ENCODE peak calls at places on chromosomes 4 and X, in six cellular contexts. F, E, I, T, W and R are unnamed samples. For H3K4me1 and H3K9me3, the result is how much of the 10 kb centered on the place peaks cover.

GRCh38 chr4:69589884-69590283 is 49.6 kb downstream of the UGT2A2 start:
- DNase-seq in F (no peak), E (no peak), I (no peak), T (no peak), W (no peak), R (no peak)

GRCh38 chr4:52317361-52317879 is 266.3 kb downstream of the SPATA18 start:
- DNase-seq in F (no peak), E (no peak), I (no peak), T (no peak), W (no peak), R (no peak)

GRCh38 chr4:13523591-13524503 is 20.5 kb downstream of the NKX3-2 start:
- DNase-seq in F (no peak), E (no peak), I (no peak), T (no peak), W (no peak), R (no peak)

GRCh38 chr4:164949448-164950118 is 27.9 kb downstream of the TRIM61 start:
- DNase-seq in F (no peak), E (peak), I (no peak), T (peak), W (no peak), R (no peak)

GRCh38 chr4:105306158-105306781 is 159.6 kb downstream of the TET2 start:
- DNase-seq in F (peak), E (no peak), I (no peak), T (no peak), W (no peak), R (peak)

GRCh38 chr4:26235500-26235899 is 85.3 kb upstream of the RBPJ start:
- DNase-seq in F (no peak), E (no peak), I (peak), T (peak), W (no peak), R (no peak)

GRCh38 chrX:27600686-27601085 is 10.5 kb downstream of the DCAF8L2 start:
- DNase-seq in F (no peak), E (no peak), I (no peak), T (no peak), W (no peak), R (no peak)

GRCh38 chrX:72492499-72492898 is 80.1 kb downstream of the HDAC8 start:
- DNase-seq in F (no peak), E (no peak), I (no peak), T (no peak), W (no peak), R (no peak)

GRCh38 chr4:177554966-177555574 is 112.8 kb upstream of the AGA start:
- DNase-seq in F (no peak), E (no peak), I (no peak), T (peak), W (peak), R (peak)

GRCh38 chr4:104416725-104417363 is 77.8 kb downstream of the CXXC4 start:
- DNase-seq in F (no peak), E (no peak), I (no peak), T (peak), W (no peak), R (no peak)

GRCh38 chrX:135981010-135981409 is 4.2 kb upstream of the SLC9A6 start:
- DNase-seq in F (no peak), E (no peak), I (no peak), T (no peak), W (no peak), R (no peak)

GRCh38 chr4:13645075-13645474 is 17.6 kb upstream of the BOD1L1 start:
- DNase-seq in F (no peak), E (no peak), I (no peak), T (no peak), W (no peak), R (no peak)

GRCh38 chr4:138192113-138192512 is 50.0 kb downstream of the SLC7A11 start:
- DNase-seq in F (no peak), E (no peak), I (no peak), T (no peak), W (no peak), R (no peak)

GRCh38 chr4:19945979-19946380 is 305.7 kb upstream of the SLIT2 start:
- DNase-seq in F (no peak), E (no peak), I (no peak), T (peak), W (no peak), R (no peak)

GRCh38 chr4:54440394-54441223 is 211.5 kb downstream of the PDGFRA start:
- DNase-seq in F (no peak), E (no peak), I (no peak), T (peak), W (peak), R (no peak)

GRCh38 chr4:149835280-149835679 is 19.6 kb upstream of the IQCM start:
- DNase-seq in F (no peak), E (no peak), I (no peak), T (no peak), W (no peak), R (no peak)

GRCh38 chrX:107154787-107155620 is 36.4 kb upstream of the RBM41 start:
- DNase-seq in F (no peak), E (no peak), I (no peak), T (peak), W (no peak), R (no peak)

GRCh38 chrX:136627381-136627780 is 20.6 kb upstream of the CD40LG start:
- DNase-seq in F (no peak), E (no peak), I (no peak), T (no peak), W (no peak), R (peak)

GRCh38 chr4:55409468-55410171 is 13.9 kb downstream of the TMEM165 start:
- DNase-seq in F (no peak), E (no peak), I (no peak), T (no peak), W (no peak), R (no peak)

GRCh38 chr4:44186096-44186849 is 262.3 kb downstream of the KCTD8 start:
- DNase-seq in F (no peak), E (no peak), I (no peak), T (no peak), W (no peak), R (no peak)

GRCh38 chrX:37350034-37350365 is 836 bp downstream of the PRRG1 start:
- DNase-seq in F (no peak), E (no peak), I (no peak), T (peak), W (no peak), R (no peak)

GRCh38 chr4:184395451-184395917 is 78.9 kb downstream of the IRF2 start:
- DNase-seq in F (no peak), E (no peak), I (no peak), T (no peak), W (no peak), R (no peak)

GRCh38 chrX:2430265-2430825 is 70.4 kb downstream of the DHRSX start:
- DNase-seq in F (peak), E (no peak), I (no peak), T (no peak), W (no peak), R (no peak)

GRCh38 chr4:114562176-114562904 is 36.3 kb upstream of the UGT8 start:
- DNase-seq in F (no peak), E (no peak), I (no peak), T (no peak), W (no peak), R (no peak)

GRCh38 chr4:67204441-67204840 is 340.9 kb downstream of the CENPC start:
- DNase-seq in F (no peak), E (no peak), I (no peak), T (no peak), W (no peak), R (no peak)

GRCh38 chr4:185275501-185275900 is 66.1 kb downstream of the SNX25 start:
- DNase-seq in F (no peak), E (no peak), I (no peak), T (no peak), W (no peak), R (no peak)

GRCh38 chrX:10904220-10904619 is 206.9 kb upstream of the HCCS start:
- DNase-seq in F (no peak), E (no peak), I (no peak), T (no peak), W (no peak), R (no peak)

GRCh38 chr4:85901500-85901899 is 426.6 kb downstream of the ARHGAP24 start:
- DNase-seq in F (no peak), E (no peak), I (no peak), T (no peak), W (no peak), R (no peak)

GRCh38 chrX:147958316-147958715 is 22.8 kb upstream of the FMR1NB start:
- DNase-seq in F (no peak), E (no peak), I (no peak), T (no peak), W (no peak), R (no peak)

GRCh38 chrX:150848914-150849365 is 49.5 kb downstream of the CD99L2 start:
- DNase-seq in F (peak), E (peak), I (no peak), T (no peak), W (no peak), R (no peak)

GRCh38 chrX:1537031-1537715 is at the start of gene P2RY8:
- DNase-seq in F (peak), E (no peak), I (peak), T (peak), W (no peak), R (peak)

GRCh38 chrX:57651169-57651919 is 28.7 kb downstream of the NLRP2B start:
- DNase-seq in F (no peak), E (no peak), I (no peak), T (no peak), W (no peak), R (no peak)

GRCh38 chr4:115970859-115971258 is 857.4 kb upstream of the NDST4 start:
- DNase-seq in F (no peak), E (no peak), I (no peak), T (no peak), W (no peak), R (no peak)

GRCh38 chr4:113468165-113469022 is 293.1 kb downstream of the CAMK2D start:
- DNase-seq in F (peak), E (peak), I (peak), T (peak), W (peak), R (no peak)

GRCh38 chr4:8832130-8832930 is 39.3 kb downstream of the HMX1 start:
- DNase-seq in F (peak), E (no peak), I (peak), T (no peak), W (no peak), R (no peak)

GRCh38 chrX:152941328-152942111 is 43.7 kb downstream of the ZNF185 start:
- DNase-seq in F (peak), E (peak), I (peak), T (peak), W (peak), R (peak)

GRCh38 chr4:141180991-141181760 is 39.5 kb upstream of the ZNF330 start:
- DNase-seq in F (no peak), E (no peak), I (no peak), T (no peak), W (no peak), R (no peak)

GRCh38 chr4:18042754-18043153 is 21.2 kb upstream of the LCORL start:
- DNase-seq in F (no peak), E (no peak), I (no peak), T (no peak), W (no peak), R (no peak)

DNA sequence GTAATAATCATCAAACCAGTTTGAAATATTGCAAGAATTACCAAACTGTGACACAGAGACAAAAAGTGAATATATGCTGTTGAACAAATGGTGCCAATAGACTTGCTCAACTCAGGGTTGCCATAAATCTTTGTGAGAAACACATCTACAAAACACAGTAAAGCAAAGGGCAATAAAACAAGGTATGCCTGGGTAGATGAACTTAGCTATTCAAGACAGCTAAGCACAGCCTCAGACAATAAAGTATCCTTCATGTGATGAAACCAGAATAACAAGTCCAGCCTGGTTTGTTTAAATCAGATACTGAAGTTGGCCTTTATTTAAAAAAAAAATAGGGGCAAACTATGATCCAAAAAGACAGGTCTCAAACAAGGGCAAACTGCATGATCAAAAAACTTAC is 19.2 kb downstream of the LAMTOR3 start:
- DNase-seq in F (no peak), E (peak), I (no peak), T (peak), W (no peak), R (no peak)
- H3K4me1 ChIP-seq in F (under half), E (under half), I (under half), T (under half), W (under half), R (under half)

DNA sequence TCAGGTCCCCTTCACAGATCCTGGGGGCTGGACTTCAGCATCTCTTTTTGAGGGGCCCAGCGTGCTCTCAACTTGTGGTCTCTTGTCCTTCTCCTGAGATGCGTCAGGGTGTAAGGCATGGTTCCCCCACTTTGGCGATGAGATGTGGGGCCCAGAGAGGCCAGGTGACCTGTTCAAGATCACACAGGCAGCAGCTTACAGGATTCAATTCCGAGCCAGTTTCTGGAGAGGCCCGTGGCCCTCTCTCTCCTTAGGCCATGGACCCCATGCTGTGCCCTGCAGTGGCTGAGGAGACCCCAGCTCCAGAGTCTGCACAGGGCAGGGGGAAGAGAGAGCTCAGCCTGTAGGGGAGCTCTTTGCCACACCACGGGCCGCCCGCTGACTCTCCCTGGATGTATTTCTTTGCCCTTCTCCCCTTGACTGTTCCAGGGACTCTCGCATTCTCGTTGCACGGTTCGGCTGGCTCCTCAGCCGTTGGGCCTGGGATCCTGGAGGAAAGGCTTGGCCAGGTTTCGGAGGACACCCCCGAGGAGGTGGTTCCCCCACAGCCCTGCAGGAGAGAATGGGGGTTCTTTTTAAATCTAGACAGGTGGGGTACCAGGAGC is 18.6 kb downstream of the NSG1 start:
- DNase-seq in F (no peak), E (no peak), I (no peak), T (no peak), W (no peak), R (no peak)
- H3K27ac ChIP-seq in F (no peak), E (no peak), I (no peak), T (no peak), W (no peak), R (no peak)

GRCh38 chr4:153372967-153373562 is 28.6 kb downstream of the MND1 start:
- DNase-seq in F (no peak), E (no peak), I (no peak), T (no peak), W (no peak), R (no peak)
- H3K9me3 ChIP-seq in F (under half), E (under half), I (under half), T (under half), W (under half), R (under half)

DNA sequence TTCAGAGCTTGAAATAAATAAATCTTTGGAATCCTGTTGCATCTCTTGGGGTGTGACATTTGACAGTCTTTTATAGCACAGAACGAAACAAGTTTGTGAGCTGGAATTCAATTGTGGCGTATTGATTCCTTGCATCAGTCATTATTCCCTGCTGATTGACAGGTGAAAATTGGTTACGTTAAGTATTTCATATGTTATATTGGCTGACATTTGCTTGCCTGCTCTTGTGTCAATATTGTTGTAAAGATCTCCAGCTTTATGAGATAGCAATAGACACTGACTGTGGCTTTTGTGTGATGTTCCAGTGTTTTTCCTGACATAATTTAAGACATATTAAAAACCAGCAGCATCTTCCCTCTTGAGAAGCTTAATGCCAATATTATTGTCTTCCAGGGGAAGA is 644.4 kb upstream of the FAM241A start:
- DNase-seq in F (no peak), E (no peak), I (no peak), T (no peak), W (no peak), R (no peak)
- H3K4me1 ChIP-seq in F (under half), E (under half), I (under half), T (under half), W (under half), R (under half)

GRCh38 chrX:44382871-44383270 is 39.4 kb upstream of the EFHC2 start:
- DNase-seq in F (no peak), E (no peak), I (no peak), T (no peak), W (no peak), R (no peak)
- H3K27ac ChIP-seq in F (no peak), E (no peak), I (no peak), T (no peak), W (no peak), R (no peak)

GRCh38 chr4:475962-476361 is 23.0 kb downstream of the ZNF721 start:
- DNase-seq in F (no peak), E (no peak), I (no peak), T (no peak), W (no peak), R (no peak)

GRCh38 chr4:476501-476900 is 22.5 kb downstream of the ZNF721 start:
- DNase-seq in F (no peak), E (no peak), I (no peak), T (no peak), W (no peak), R (no peak)

GRCh38 chr4:477686-478085 is 21.3 kb downstream of the ZNF721 start:
- DNase-seq in F (no peak), E (no peak), I (no peak), T (no peak), W (no peak), R (no peak)

GRCh38 chr4:473575-474457 is 25.1 kb downstream of the ZNF721 start:
- DNase-seq in F (peak), E (peak), I (peak), T (peak), W (peak), R (peak)

GRCh38 chr4:478373-478772 is 20.6 kb downstream of the ZNF721 start:
- DNase-seq in F (no peak), E (no peak), I (no peak), T (no peak), W (no peak), R (no peak)
- H3K9me3 ChIP-seq in F (under half), E (under half), I (under half), T (under half), W (half or more), R (under half)

GRCh38 chr4:159169903-159170302 is 67.0 kb downstream of the RAPGEF2 start:
- DNase-seq in F (no peak), E (no peak), I (no peak), T (no peak), W (no peak), R (no peak)
- H3K4me1 ChIP-seq in F (under half), E (under half), I (under half), T (under half), W (under half), R (under half)

GRCh38 chr4:173519130-173520101 is 10.6 kb downstream of the HAND2 start:
- DNase-seq in F (no peak), E (no peak), I (no peak), T (peak), W (no peak), R (no peak)

GRCh38 chr4:173518419-173519102 is 11.5 kb downstream of the HAND2 start:
- DNase-seq in F (no peak), E (no peak), I (no peak), T (peak), W (no peak), R (no peak)

GRCh38 chr4:173515458-173515857 is 14.6 kb downstream of the HAND2 start:
- DNase-seq in F (no peak), E (no peak), I (no peak), T (peak), W (no peak), R (no peak)

GRCh38 chr4:173516621-173517612 is 13.1 kb downstream of the HAND2 start:
- DNase-seq in F (no peak), E (no peak), I (no peak), T (peak), W (no peak), R (no peak)

DNA sequence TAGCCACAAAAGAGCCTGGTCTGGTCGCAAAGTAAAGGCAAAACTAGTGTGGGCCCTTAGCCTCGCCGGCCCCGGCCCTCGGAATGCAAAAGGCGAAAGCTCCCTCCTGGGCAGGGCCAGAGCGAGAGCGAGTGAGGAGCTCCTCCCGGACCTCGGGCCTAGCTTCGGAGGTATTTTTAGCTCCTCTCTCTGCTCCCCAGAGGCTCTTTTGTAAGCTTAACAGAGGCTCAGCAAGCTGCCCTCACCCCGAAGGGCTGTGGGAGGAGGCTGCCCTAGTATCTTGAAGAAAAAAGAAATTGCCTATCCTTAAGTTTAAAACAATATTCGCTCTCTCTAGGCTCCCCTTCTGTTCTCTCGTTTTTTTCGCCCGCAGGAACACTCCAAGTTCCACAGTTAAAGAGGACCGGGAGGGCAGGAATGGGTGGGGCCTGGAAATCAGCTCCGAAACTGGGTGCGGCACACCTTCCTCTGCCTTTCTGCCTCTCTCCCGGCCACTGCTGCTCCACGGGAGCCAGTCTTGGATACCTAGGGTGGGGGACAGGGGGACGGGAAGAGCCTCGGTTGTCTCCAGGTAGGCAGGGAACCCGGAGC is 12.2 kb downstream of the HAND2 start:
- DNase-seq in F (no peak), E (no peak), I (no peak), T (peak), W (no peak), R (no peak)
- H3K27ac ChIP-seq in F (no peak), E (no peak), I (no peak), T (peak), W (no peak), R (no peak)

GRCh38 chr4:57099363-57099762 is 10.8 kb downstream of the IGFBP7 start:
- DNase-seq in F (no peak), E (no peak), I (no peak), T (no peak), W (no peak), R (no peak)
- H3K9me3 ChIP-seq in F (under half), E (under half), I (under half), T (under half), W (under half), R (under half)